ENCODE peak calls at places on chromosomes 12 and 14, in eight cellular contexts. One of them, this sample, is unnamed.
A peak's percentile ranks its signal among the peaks of the same experiment; 100 is the strongest.

GRCh38 chr14:51507556-51508511 is 143.9 kb upstream of the FRMD6 start:
- DNase-seq in EH: peak; percentile 93
- DNase-seq in GM23338: no peak
- DNase-seq in HEK293T: peak; percentile 29
- DNase-seq in T-helper 17 cell: no peak
- DNase-seq in stimulated activated CD4-positive, alpha-beta T cell treated with anti-CD3 and anti-CD28 coated beads, Interleukin-4, amount 100 ng/mL, for 48 hours: no peak
- DNase-seq in Daoy: peak; percentile 37
- DNase-seq in T-helper 1 cell: no peak
- DNase-seq in this sample: no peak

GRCh38 chr14:62706217-62706616 is 339.0 kb downstream of the KCNH5 start:
- DNase-seq in EH: no peak
- DNase-seq in GM23338: no peak
- DNase-seq in HEK293T: no peak
- DNase-seq in T-helper 17 cell: no peak
- DNase-seq in stimulated activated CD4-positive, alpha-beta T cell treated with anti-CD3 and anti-CD28 coated beads, Interleukin-4, amount 100 ng/mL, for 48 hours: no peak
- DNase-seq in Daoy: no peak
- DNase-seq in T-helper 1 cell: no peak
- DNase-seq in this sample: no peak

GRCh38 chr12:116360579-116361403 is 83.3 kb upstream of the MED13L start:
- DNase-seq in EH: no peak
- DNase-seq in GM23338: no peak
- DNase-seq in HEK293T: no peak
- DNase-seq in T-helper 17 cell: no peak
- DNase-seq in stimulated activated CD4-positive, alpha-beta T cell treated with anti-CD3 and anti-CD28 coated beads, Interleukin-4, amount 100 ng/mL, for 48 hours: no peak
- DNase-seq in Daoy: no peak
- DNase-seq in T-helper 1 cell: peak; percentile 15
- DNase-seq in this sample: no peak

GRCh38 chr14:63362305-63362914 is 43.7 kb upstream of the GPHB5 start:
- DNase-seq in EH: no peak
- DNase-seq in GM23338: no peak
- DNase-seq in HEK293T: peak; percentile 13
- DNase-seq in T-helper 17 cell: no peak
- DNase-seq in stimulated activated CD4-positive, alpha-beta T cell treated with anti-CD3 and anti-CD28 coated beads, Interleukin-4, amount 100 ng/mL, for 48 hours: no peak
- DNase-seq in Daoy: no peak
- DNase-seq in T-helper 1 cell: no peak
- DNase-seq in this sample: no peak

GRCh38 chr12:56159482-56160105 is 1.4 kb downstream of the MYL6 start:
- DNase-seq in EH: no peak
- DNase-seq in GM23338: no peak
- DNase-seq in HEK293T: no peak
- DNase-seq in T-helper 17 cell: no peak
- DNase-seq in stimulated activated CD4-positive, alpha-beta T cell treated with anti-CD3 and anti-CD28 coated beads, Interleukin-4, amount 100 ng/mL, for 48 hours: no peak
- DNase-seq in Daoy: no peak
- DNase-seq in T-helper 1 cell: no peak
- DNase-seq in this sample: no peak

GRCh38 chr12:116508145-116509121 is 50.7 kb upstream of the MAP1LC3B2 start:
- DNase-seq in EH: peak; percentile 32
- DNase-seq in GM23338: peak; percentile 79
- DNase-seq in HEK293T: no peak
- DNase-seq in T-helper 17 cell: no peak
- DNase-seq in stimulated activated CD4-positive, alpha-beta T cell treated with anti-CD3 and anti-CD28 coated beads, Interleukin-4, amount 100 ng/mL, for 48 hours: no peak
- DNase-seq in Daoy: no peak
- DNase-seq in T-helper 1 cell: peak; percentile 5
- DNase-seq in this sample: no peak

GRCh38 chr14:75223664-75224154 is 47.3 kb upstream of the TMED10 start:
- DNase-seq in EH: peak; percentile 73
- DNase-seq in GM23338: peak; percentile 56
- DNase-seq in HEK293T: no peak
- DNase-seq in T-helper 17 cell: no peak
- DNase-seq in stimulated activated CD4-positive, alpha-beta T cell treated with anti-CD3 and anti-CD28 coated beads, Interleukin-4, amount 100 ng/mL, for 48 hours: no peak
- DNase-seq in Daoy: no peak
- DNase-seq in T-helper 1 cell: no peak
- DNase-seq in this sample: no peak

GRCh38 chr12:25348290-25348689 is 97.6 kb upstream of the KRAS start:
- DNase-seq in EH: peak; percentile 19
- DNase-seq in GM23338: no peak
- DNase-seq in HEK293T: no peak
- DNase-seq in T-helper 17 cell: no peak
- DNase-seq in stimulated activated CD4-positive, alpha-beta T cell treated with anti-CD3 and anti-CD28 coated beads, Interleukin-4, amount 100 ng/mL, for 48 hours: no peak
- DNase-seq in Daoy: no peak
- DNase-seq in T-helper 1 cell: no peak
- DNase-seq in this sample: no peak

GRCh38 chr14:100193417-100194357 is 34.2 kb upstream of the DEGS2 start:
- DNase-seq in EH: no peak
- DNase-seq in GM23338: no peak
- DNase-seq in HEK293T: no peak
- DNase-seq in T-helper 17 cell: no peak
- DNase-seq in stimulated activated CD4-positive, alpha-beta T cell treated with anti-CD3 and anti-CD28 coated beads, Interleukin-4, amount 100 ng/mL, for 48 hours: no peak
- DNase-seq in Daoy: no peak
- DNase-seq in T-helper 1 cell: peak; percentile 16
- DNase-seq in this sample: no peak

GRCh38 chr12:111598637-111599458 is at the start of gene ATXN2:
- DNase-seq in EH: peak; percentile 70
- DNase-seq in GM23338: peak; percentile 77
- DNase-seq in HEK293T: peak; percentile 76
- DNase-seq in T-helper 17 cell: peak; percentile 50
- DNase-seq in stimulated activated CD4-positive, alpha-beta T cell treated with anti-CD3 and anti-CD28 coated beads, Interleukin-4, amount 100 ng/mL, for 48 hours: peak; percentile 53
- DNase-seq in Daoy: peak; percentile 79
- DNase-seq in T-helper 1 cell: peak; percentile 61
- DNase-seq in this sample: peak; percentile 55

GRCh38 chr14:51004801-51005526 is 60.7 kb upstream of the PYGL start:
- DNase-seq in EH: peak; percentile 54
- DNase-seq in GM23338: no peak
- DNase-seq in HEK293T: no peak
- DNase-seq in T-helper 17 cell: no peak
- DNase-seq in stimulated activated CD4-positive, alpha-beta T cell treated with anti-CD3 and anti-CD28 coated beads, Interleukin-4, amount 100 ng/mL, for 48 hours: no peak
- DNase-seq in Daoy: peak; percentile 54
- DNase-seq in T-helper 1 cell: no peak
- DNase-seq in this sample: no peak

GRCh38 chr12:127411141-127411915 is 855.6 kb upstream of the TMEM132C start:
- DNase-seq in EH: peak; percentile 67
- DNase-seq in GM23338: no peak
- DNase-seq in HEK293T: no peak
- DNase-seq in T-helper 17 cell: no peak
- DNase-seq in stimulated activated CD4-positive, alpha-beta T cell treated with anti-CD3 and anti-CD28 coated beads, Interleukin-4, amount 100 ng/mL, for 48 hours: no peak
- DNase-seq in Daoy: peak; percentile 16
- DNase-seq in T-helper 1 cell: no peak
- DNase-seq in this sample: no peak

GRCh38 chr12:117213295-117213808 is 23.1 kb upstream of the FBXO21 start:
- DNase-seq in EH: no peak
- DNase-seq in GM23338: no peak
- DNase-seq in HEK293T: no peak
- DNase-seq in T-helper 17 cell: no peak
- DNase-seq in stimulated activated CD4-positive, alpha-beta T cell treated with anti-CD3 and anti-CD28 coated beads, Interleukin-4, amount 100 ng/mL, for 48 hours: no peak
- DNase-seq in Daoy: peak; percentile 46
- DNase-seq in T-helper 1 cell: no peak
- DNase-seq in this sample: no peak

GRCh38 chr12:23893611-23894010 is 55.9 kb downstream of the SOX5 start:
- DNase-seq in EH: no peak
- DNase-seq in GM23338: no peak
- DNase-seq in HEK293T: no peak
- DNase-seq in T-helper 17 cell: no peak
- DNase-seq in stimulated activated CD4-positive, alpha-beta T cell treated with anti-CD3 and anti-CD28 coated beads, Interleukin-4, amount 100 ng/mL, for 48 hours: no peak
- DNase-seq in Daoy: no peak
- DNase-seq in T-helper 1 cell: no peak
- DNase-seq in this sample: no peak

GRCh38 chr12:64180951-64181350 is 41.1 kb downstream of the KICS2 start:
- DNase-seq in EH: peak; percentile 90
- DNase-seq in GM23338: no peak
- DNase-seq in HEK293T: no peak
- DNase-seq in T-helper 17 cell: no peak
- DNase-seq in stimulated activated CD4-positive, alpha-beta T cell treated with anti-CD3 and anti-CD28 coated beads, Interleukin-4, amount 100 ng/mL, for 48 hours: no peak
- DNase-seq in Daoy: peak; percentile 82
- DNase-seq in T-helper 1 cell: no peak
- DNase-seq in this sample: no peak

GRCh38 chr14:21097616-21098133 is 780 bp downstream of the ZNF219 start:
- DNase-seq in EH: no peak
- DNase-seq in GM23338: peak; percentile 84
- DNase-seq in HEK293T: no peak
- DNase-seq in T-helper 17 cell: no peak
- DNase-seq in stimulated activated CD4-positive, alpha-beta T cell treated with anti-CD3 and anti-CD28 coated beads, Interleukin-4, amount 100 ng/mL, for 48 hours: no peak
- DNase-seq in Daoy: no peak
- DNase-seq in T-helper 1 cell: no peak
- DNase-seq in this sample: no peak

GRCh38 chr14:98187302-98187701 is 1084.7 kb downstream of the BCL11B start:
- DNase-seq in EH: no peak
- DNase-seq in GM23338: no peak
- DNase-seq in HEK293T: no peak
- DNase-seq in T-helper 17 cell: no peak
- DNase-seq in stimulated activated CD4-positive, alpha-beta T cell treated with anti-CD3 and anti-CD28 coated beads, Interleukin-4, amount 100 ng/mL, for 48 hours: no peak
- DNase-seq in Daoy: no peak
- DNase-seq in T-helper 1 cell: peak; percentile 62
- DNase-seq in this sample: no peak

GRCh38 chr14:75832621-75833297 is 149.0 kb downstream of the TGFB3 start:
- DNase-seq in EH: peak; percentile 88
- DNase-seq in GM23338: no peak
- DNase-seq in HEK293T: no peak
- DNase-seq in T-helper 17 cell: no peak
- DNase-seq in stimulated activated CD4-positive, alpha-beta T cell treated with anti-CD3 and anti-CD28 coated beads, Interleukin-4, amount 100 ng/mL, for 48 hours: no peak
- DNase-seq in Daoy: peak; percentile 45
- DNase-seq in T-helper 1 cell: no peak
- DNase-seq in this sample: peak; percentile 58

GRCh38 chr12:18868673-18869072 is 130.8 kb downstream of the CAPZA3 start:
- DNase-seq in EH: peak; percentile 52
- DNase-seq in GM23338: no peak
- DNase-seq in HEK293T: no peak
- DNase-seq in T-helper 17 cell: no peak
- DNase-seq in stimulated activated CD4-positive, alpha-beta T cell treated with anti-CD3 and anti-CD28 coated beads, Interleukin-4, amount 100 ng/mL, for 48 hours: no peak
- DNase-seq in Daoy: no peak
- DNase-seq in T-helper 1 cell: no peak
- DNase-seq in this sample: no peak

GRCh38 chr12:57129311-57130288 is 1.3 kb downstream of the LRP1 start:
- DNase-seq in EH: peak; percentile 51
- DNase-seq in GM23338: peak; percentile 64
- DNase-seq in HEK293T: no peak
- DNase-seq in T-helper 17 cell: no peak
- DNase-seq in stimulated activated CD4-positive, alpha-beta T cell treated with anti-CD3 and anti-CD28 coated beads, Interleukin-4, amount 100 ng/mL, for 48 hours: no peak
- DNase-seq in Daoy: no peak
- DNase-seq in T-helper 1 cell: no peak
- DNase-seq in this sample: no peak

GRCh38 chr14:29078810-29079522 is 312.4 kb downstream of the FOXG1 start:
- DNase-seq in EH: no peak
- DNase-seq in GM23338: no peak
- DNase-seq in HEK293T: no peak
- DNase-seq in T-helper 17 cell: no peak
- DNase-seq in stimulated activated CD4-positive, alpha-beta T cell treated with anti-CD3 and anti-CD28 coated beads, Interleukin-4, amount 100 ng/mL, for 48 hours: no peak
- DNase-seq in Daoy: no peak
- DNase-seq in T-helper 1 cell: no peak
- DNase-seq in this sample: no peak

GRCh38 chr14:103698380-103699260 is 16.6 kb downstream of the XRCC3 start:
- DNase-seq in EH: no peak
- DNase-seq in GM23338: no peak
- DNase-seq in HEK293T: no peak
- DNase-seq in T-helper 17 cell: no peak
- DNase-seq in stimulated activated CD4-positive, alpha-beta T cell treated with anti-CD3 and anti-CD28 coated beads, Interleukin-4, amount 100 ng/mL, for 48 hours: no peak
- DNase-seq in Daoy: no peak
- DNase-seq in T-helper 1 cell: no peak
- DNase-seq in this sample: peak; percentile 92

GRCh38 chr12:17950898-17951297 is 139.1 kb downstream of the RERGL start:
- DNase-seq in EH: no peak
- DNase-seq in GM23338: no peak
- DNase-seq in HEK293T: no peak
- DNase-seq in T-helper 17 cell: no peak
- DNase-seq in stimulated activated CD4-positive, alpha-beta T cell treated with anti-CD3 and anti-CD28 coated beads, Interleukin-4, amount 100 ng/mL, for 48 hours: no peak
- DNase-seq in Daoy: no peak
- DNase-seq in T-helper 1 cell: no peak
- DNase-seq in this sample: no peak

GRCh38 chr14:68939893-68940613 is 39.0 kb downstream of the ACTN1 start:
- DNase-seq in EH: peak; percentile 100
- DNase-seq in GM23338: peak; percentile 44
- DNase-seq in HEK293T: peak; percentile 67
- DNase-seq in T-helper 17 cell: no peak
- DNase-seq in stimulated activated CD4-positive, alpha-beta T cell treated with anti-CD3 and anti-CD28 coated beads, Interleukin-4, amount 100 ng/mL, for 48 hours: no peak
- DNase-seq in Daoy: peak; percentile 99
- DNase-seq in T-helper 1 cell: no peak
- DNase-seq in this sample: peak; percentile 48

GRCh38 chr12:42946776-42947435 is 357.4 kb upstream of the PRICKLE1 start:
- DNase-seq in EH: peak; percentile 4
- DNase-seq in GM23338: no peak
- DNase-seq in HEK293T: no peak
- DNase-seq in T-helper 17 cell: no peak
- DNase-seq in stimulated activated CD4-positive, alpha-beta T cell treated with anti-CD3 and anti-CD28 coated beads, Interleukin-4, amount 100 ng/mL, for 48 hours: no peak
- DNase-seq in Daoy: no peak
- DNase-seq in T-helper 1 cell: no peak
- DNase-seq in this sample: no peak

GRCh38 chr12:115838952-115839351 is 438.5 kb downstream of the MED13L start:
- DNase-seq in EH: no peak
- DNase-seq in GM23338: no peak
- DNase-seq in HEK293T: no peak
- DNase-seq in T-helper 17 cell: no peak
- DNase-seq in stimulated activated CD4-positive, alpha-beta T cell treated with anti-CD3 and anti-CD28 coated beads, Interleukin-4, amount 100 ng/mL, for 48 hours: no peak
- DNase-seq in Daoy: no peak
- DNase-seq in T-helper 1 cell: no peak
- DNase-seq in this sample: no peak

GRCh38 chr12:89971880-89972279 is 263.2 kb upstream of the ATP2B1 start:
- DNase-seq in EH: peak; percentile 47
- DNase-seq in GM23338: no peak
- DNase-seq in HEK293T: no peak
- DNase-seq in T-helper 17 cell: no peak
- DNase-seq in stimulated activated CD4-positive, alpha-beta T cell treated with anti-CD3 and anti-CD28 coated beads, Interleukin-4, amount 100 ng/mL, for 48 hours: no peak
- DNase-seq in Daoy: no peak
- DNase-seq in T-helper 1 cell: no peak
- DNase-seq in this sample: no peak

GRCh38 chr12:49875115-49875720 is 28.5 kb downstream of the FAIM2 start:
- DNase-seq in EH: no peak
- DNase-seq in GM23338: no peak
- DNase-seq in HEK293T: no peak
- DNase-seq in T-helper 17 cell: no peak
- DNase-seq in stimulated activated CD4-positive, alpha-beta T cell treated with anti-CD3 and anti-CD28 coated beads, Interleukin-4, amount 100 ng/mL, for 48 hours: no peak
- DNase-seq in Daoy: no peak
- DNase-seq in T-helper 1 cell: no peak
- DNase-seq in this sample: no peak

This sample was measured in stomach.